ENCODE peak calls at places on chromosomes 7 and 10, in eight cellular contexts. S is fibroblast of lung, V is fibroblast of the aortic adventitia, J is neural crest cell, U is GM12865, L is colonic mucosa, W is fibroblast of villous mesenchyme, P is tibial artery. C is an unnamed sample.

GRCh38 chr10:44382131-44382858 is 2.6 kb downstream of the CXCL12 start:
- DNase-seq in S (no peak), V (peak), J (no peak), U (no peak), L (no peak), W (no peak), P (peak), C (no peak)

GRCh38 chr7:134903073-134903790 is 83.1 kb upstream of the AGBL3 start:
- DNase-seq in S (no peak), V (no peak), J (no peak), U (no peak), L (no peak), W (no peak), P (peak), C (no peak)

GRCh38 chr10:7258948-7259523 is 151.8 kb downstream of the SFMBT2 start:
- DNase-seq in S (no peak), V (no peak), J (no peak), U (peak), L (no peak), W (no peak), P (no peak), C (no peak)

GRCh38 chr10:131946321-131946751 is 35.4 kb downstream of the BNIP3 start:
- DNase-seq in S (peak), V (peak), J (no peak), U (no peak), L (no peak), W (peak), P (no peak), C (no peak)

GRCh38 chr10:47397256-47397655 is 13.2 kb upstream of the ZNF488 start:
- DNase-seq in S (no peak), V (no peak), J (no peak), U (no peak), L (no peak), W (no peak), P (peak), C (no peak)

GRCh38 chr7:33111614-33112013 is 2.4 kb upstream of the RP9 start:
- DNase-seq in S (no peak), V (no peak), J (no peak), U (no peak), L (no peak), W (no peak), P (no peak), C (no peak)

GRCh38 chr10:88159127-88159829 is 295.9 kb downstream of the PTEN start:
- DNase-seq in S (no peak), V (no peak), J (no peak), U (no peak), L (no peak), W (no peak), P (no peak), C (no peak)

GRCh38 chr10:47145290-47145934 is 154.6 kb upstream of the GDF10 start:
- DNase-seq in S (no peak), V (no peak), J (no peak), U (no peak), L (no peak), W (no peak), P (no peak), C (no peak)

GRCh38 chr10:14092749-14093148 is 238.0 kb downstream of the FRMD4A start:
- DNase-seq in S (no peak), V (no peak), J (no peak), U (no peak), L (no peak), W (no peak), P (no peak), C (no peak)

GRCh38 chr7:133358728-133359127 is 105.8 kb downstream of the EXOC4 start:
- DNase-seq in S (peak), V (peak), J (no peak), U (no peak), L (no peak), W (peak), P (no peak), C (no peak)

GRCh38 chr10:34236927-34237326 is 578.2 kb downstream of the PARD3 start:
- DNase-seq in S (peak), V (no peak), J (no peak), U (no peak), L (no peak), W (peak), P (no peak), C (no peak)

GRCh38 chr10:34503704-34504103 is 311.4 kb downstream of the PARD3 start:
- DNase-seq in S (no peak), V (no peak), J (no peak), U (no peak), L (no peak), W (no peak), P (no peak), C (no peak)

GRCh38 chr10:103649654-103650423 is 156.3 kb downstream of the NEURL1 start:
- DNase-seq in S (no peak), V (no peak), J (no peak), U (no peak), L (no peak), W (no peak), P (peak), C (no peak)

GRCh38 chr7:6128205-6128604 is 97.0 kb downstream of the ANKRD61 start:
- DNase-seq in S (no peak), V (no peak), J (no peak), U (no peak), L (no peak), W (no peak), P (no peak), C (no peak)

GRCh38 chr7:21076054-21076453 is 289.4 kb upstream of the SP8 start:
- DNase-seq in S (no peak), V (no peak), J (no peak), U (no peak), L (peak), W (no peak), P (no peak), C (no peak)

GRCh38 chr7:101998904-101999236 is 181.4 kb downstream of the CUX1 start:
- DNase-seq in S (no peak), V (no peak), J (no peak), U (no peak), L (no peak), W (no peak), P (no peak), C (no peak)

GRCh38 chr7:105387621-105388372 is 924 bp downstream of the SRPK2 start:
- DNase-seq in S (peak), V (peak), J (peak), U (peak), L (peak), W (peak), P (peak), C (peak)

GRCh38 chr7:139776486-139777303 is 1.1 kb downstream of the HIPK2 start:
- DNase-seq in S (peak), V (peak), J (peak), U (peak), L (peak), W (peak), P (no peak), C (peak)

GRCh38 chr7:31825576-31825975 is 138.6 kb downstream of the PPP1R17 start:
- DNase-seq in S (no peak), V (no peak), J (no peak), U (no peak), L (no peak), W (no peak), P (no peak), C (no peak)

GRCh38 chr7:98202367-98203195 is 8.7 kb upstream of the BHLHA15 start:
- DNase-seq in S (no peak), V (no peak), J (no peak), U (peak), L (no peak), W (no peak), P (no peak), C (no peak)

GRCh38 chr7:94453898-94454297 is 55.7 kb upstream of the CASD1 start:
- DNase-seq in S (no peak), V (peak), J (no peak), U (no peak), L (no peak), W (no peak), P (no peak), C (no peak)
- TF ChIP-seq CTCF in S (no peak), V (no peak), J (no peak), U (no peak), L (no peak), W (no peak), P (no peak), C (no peak)

GRCh38 chr7:51067757-51068156 is 248.9 kb downstream of the COBL start:
- DNase-seq in S (peak), V (peak), J (peak), U (peak), L (peak), W (peak), P (peak), C (peak)
- TF ChIP-seq CTCF in S (peak), V (peak), J (peak), U (peak), L (peak), W (peak), P (peak), C (peak)

GRCh38 chr7:38424750-38425463 is 151.5 kb upstream of the TARP start:
- DNase-seq in S (peak), V (peak), J (no peak), U (no peak), L (no peak), W (no peak), P (no peak), C (no peak)
- TF ChIP-seq CTCF in S (no peak), V (peak), J (no peak), U (no peak), L (no peak), W (no peak), P (no peak), C (no peak)

GRCh38 chr7:147296201-147296600 is 1179.6 kb downstream of the CNTNAP2 start:
- DNase-seq in S (no peak), V (no peak), J (no peak), U (no peak), L (no peak), W (no peak), P (no peak), C (no peak)
- TF ChIP-seq CTCF in S (no peak), V (no peak), J (no peak), U (no peak), L (no peak), W (no peak), P (no peak), C (no peak)

DNA sequence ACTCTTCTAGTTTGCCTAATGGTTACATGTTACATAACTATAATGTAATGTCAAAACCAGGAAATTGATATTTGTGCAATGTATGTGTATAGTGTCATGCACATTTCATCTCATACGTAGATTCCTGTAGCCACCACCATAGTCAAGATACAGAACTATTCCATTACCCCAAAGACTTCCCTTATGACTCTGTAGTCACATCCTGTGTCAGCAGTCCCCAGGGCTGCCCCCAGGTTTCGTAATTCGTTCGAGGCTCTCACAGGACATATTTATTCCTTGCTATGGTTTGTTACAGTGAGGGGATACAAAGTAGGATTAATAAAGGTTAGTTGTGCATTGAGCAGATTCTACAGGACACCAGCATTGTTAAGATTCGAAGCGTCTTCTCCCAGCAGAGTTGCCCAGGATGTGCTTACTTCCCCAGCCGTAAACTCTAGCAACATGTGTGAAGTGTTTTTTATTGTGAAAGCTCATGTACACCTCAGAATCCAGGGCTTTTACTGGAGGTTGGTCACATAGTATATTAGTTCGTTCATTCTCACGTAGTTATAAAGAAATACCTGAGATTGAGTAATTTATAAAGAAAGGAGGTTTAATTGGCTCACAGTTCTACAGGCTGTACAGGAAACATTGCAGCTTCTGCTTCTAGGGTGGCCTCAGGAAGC is 18.6 kb downstream of the RABGEF1 start:
- DNase-seq in S (no peak), V (no peak), J (no peak), U (peak), L (no peak), W (peak), P (no peak), C (no peak)
- TF ChIP-seq CTCF in S (no peak), V (no peak), J (no peak), U (no peak), L (no peak), W (no peak), P (no peak), C (no peak)

DNA sequence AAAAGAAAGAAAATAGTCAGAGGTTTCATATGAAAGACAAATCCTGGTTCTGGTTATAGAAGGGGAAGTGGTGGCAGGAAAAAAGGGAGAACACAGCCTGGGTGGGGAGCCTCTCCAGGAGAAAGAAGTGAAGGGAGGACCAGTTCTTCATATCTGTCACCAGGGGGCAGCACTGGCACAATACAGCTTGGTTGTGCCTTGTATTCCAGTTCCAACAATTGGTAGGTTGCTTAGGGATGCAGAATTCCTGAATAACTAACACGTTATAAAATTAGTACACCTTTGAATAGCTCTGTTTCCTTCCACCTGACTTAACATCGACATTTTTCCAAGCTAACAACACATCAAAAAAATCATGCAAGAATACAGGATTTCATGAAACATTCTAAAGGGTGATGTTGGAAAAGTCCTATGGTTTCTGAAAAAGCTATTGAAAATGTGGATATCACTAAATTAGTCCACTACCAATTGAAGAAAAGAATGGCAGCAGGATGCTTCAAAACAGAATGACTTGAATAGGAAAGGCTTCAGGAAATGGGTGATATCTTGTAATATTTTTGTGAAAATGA is 52.9 kb downstream of the CYP26A1 start:
- DNase-seq in S (no peak), V (no peak), J (no peak), U (no peak), L (no peak), W (no peak), P (no peak), C (no peak)
- TF ChIP-seq CTCF in S (peak), V (peak), J (peak), U (peak), L (peak), W (peak), P (no peak), C (peak)

GRCh38 chr7:64633401-64633800 is 32.5 kb upstream of the ZNF107 start:
- DNase-seq in S (no peak), V (no peak), J (no peak), U (no peak), L (no peak), W (no peak), P (no peak), C (no peak)

GRCh38 chr7:64632029-64632428 is 33.9 kb upstream of the ZNF107 start:
- DNase-seq in S (no peak), V (no peak), J (no peak), U (no peak), L (no peak), W (no peak), P (no peak), C (no peak)

GRCh38 chr7:64628721-64629120 is 37.2 kb upstream of the ZNF107 start:
- DNase-seq in S (no peak), V (no peak), J (no peak), U (no peak), L (no peak), W (no peak), P (no peak), C (no peak)

GRCh38 chr7:64628192-64628591 is 37.7 kb upstream of the ZNF107 start:
- DNase-seq in S (no peak), V (no peak), J (no peak), U (no peak), L (no peak), W (no peak), P (no peak), C (no peak)

GRCh38 chr7:64630496-64630895 is 35.4 kb upstream of the ZNF107 start:
- DNase-seq in S (no peak), V (peak), J (no peak), U (no peak), L (no peak), W (peak), P (no peak), C (no peak)
- TF ChIP-seq CTCF in S (peak), V (peak), J (peak), U (no peak), L (no peak), W (peak), P (peak), C (no peak)

DNA sequence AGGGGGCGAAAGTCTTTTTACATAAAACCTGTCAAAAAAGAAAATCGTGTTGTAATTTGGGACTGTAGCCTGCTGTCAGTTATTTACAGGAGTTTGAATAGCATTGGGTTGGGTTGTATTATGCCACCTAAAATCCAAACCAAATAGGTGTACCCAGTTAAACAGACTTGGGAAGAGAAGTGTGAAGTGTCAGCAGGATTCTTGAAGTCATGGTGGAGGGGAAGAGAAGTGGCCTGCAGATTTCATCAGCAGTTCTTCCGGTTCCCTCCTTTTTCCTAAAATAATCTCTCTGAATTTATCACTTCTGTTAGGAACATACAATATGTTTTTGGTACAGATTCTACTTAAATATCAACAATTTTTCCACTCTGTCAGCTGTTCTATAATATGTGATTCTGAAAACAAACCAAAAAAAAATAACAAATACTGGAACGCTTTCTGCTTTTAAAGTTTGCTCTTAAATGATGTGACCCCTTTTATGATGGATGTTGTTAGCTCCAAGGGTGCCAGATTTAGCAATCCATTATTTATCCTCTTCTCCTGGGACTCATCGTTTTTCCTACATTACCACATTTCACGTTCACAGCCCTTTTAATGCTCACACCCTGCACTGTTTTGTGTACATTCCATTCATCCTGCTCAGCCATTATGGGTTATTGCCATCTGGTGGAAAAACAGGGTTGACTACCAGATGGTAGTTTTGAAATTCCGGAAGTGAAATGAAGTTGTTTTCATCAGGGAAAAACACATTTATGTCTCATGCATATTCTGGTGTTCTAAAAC is 18.7 kb upstream of the ARHGAP12 start:
- DNase-seq in S (peak), V (peak), J (no peak), U (peak), L (peak), W (peak), P (peak), C (peak)
- TF ChIP-seq CTCF in S (peak), V (peak), J (peak), U (peak), L (peak), W (peak), P (peak), C (no peak)

DNA sequence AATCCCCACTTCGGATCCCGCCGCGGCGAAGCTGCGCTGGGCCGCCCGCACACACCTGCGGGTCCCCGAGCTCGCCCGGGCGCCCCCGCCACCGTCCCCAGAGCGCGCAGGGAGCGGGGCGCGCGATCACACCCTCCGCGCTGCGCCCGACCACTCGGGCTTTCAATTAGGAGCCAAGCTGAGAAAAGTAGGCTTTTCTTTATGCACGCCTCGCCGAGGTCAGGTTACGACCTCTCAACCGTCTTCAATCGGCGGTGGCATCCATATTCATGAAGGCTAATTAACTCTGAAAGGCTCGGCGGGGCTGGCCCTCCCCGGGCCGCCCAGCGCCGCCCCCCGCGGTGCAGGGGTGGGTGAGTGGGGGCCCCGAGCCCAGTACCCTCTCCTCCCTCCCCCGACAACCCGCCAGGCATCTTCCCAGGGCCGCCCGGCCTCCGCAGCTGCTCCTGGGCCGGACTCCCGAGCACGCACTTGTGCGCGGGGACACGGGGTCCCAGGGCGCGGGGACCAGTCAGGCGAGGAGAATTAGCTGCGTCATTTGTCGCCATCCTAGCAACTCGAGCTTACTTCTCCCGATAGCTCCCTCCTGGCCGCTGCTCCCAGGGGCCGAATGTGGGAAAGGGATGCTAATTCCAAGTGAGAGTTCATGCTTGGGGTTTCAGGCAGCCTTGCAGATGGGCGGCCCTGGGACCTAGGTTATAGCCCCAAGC is 155.5 kb upstream of the LYZL2 start:
- DNase-seq in S (peak), V (peak), J (peak), U (peak), L (peak), W (peak), P (peak), C (peak)
- TF ChIP-seq CTCF in S (no peak), V (no peak), J (no peak), U (no peak), L (no peak), W (no peak), P (peak), C (no peak)

DNA sequence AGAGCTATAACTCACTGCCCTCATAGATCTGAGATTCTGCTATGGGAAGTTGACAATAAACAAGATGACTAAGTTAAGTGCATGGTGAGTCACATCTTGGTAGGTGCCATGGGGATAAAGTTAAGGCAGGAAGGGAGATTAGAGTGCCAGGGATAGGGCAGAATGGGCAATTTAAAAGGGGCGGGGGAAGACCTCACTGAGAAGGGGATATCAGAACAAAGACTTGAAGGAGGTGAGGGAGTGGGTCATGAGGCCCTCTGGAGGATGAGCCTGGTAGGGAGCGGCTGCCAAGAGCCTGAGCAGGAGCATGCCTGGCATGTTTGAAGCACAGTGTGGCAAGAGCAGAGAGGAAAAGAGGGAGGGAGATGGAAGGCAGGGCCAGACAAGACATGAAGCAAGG is 34.8 kb upstream of the INMT start:
- DNase-seq in S (no peak), V (no peak), J (no peak), U (no peak), L (no peak), W (no peak), P (no peak), C (no peak)
- TF ChIP-seq CTCF in S (no peak), V (no peak), J (no peak), U (no peak), L (no peak), W (no peak), P (no peak), C (no peak)